ENCODE peak calls at places on chromosomes 2 and 18, in nine cellular contexts. C is mammary epithelial cell, W is A549, J is HepG2, A is HCT116, Y is neuronal stem cell, L is PC-9, U is neural progenitor cell, Z is hepatocyte. B is an unnamed sample.

GRCh38 chr2:182593394-182593707 is 122.7 kb upstream of the DNAJC10 start:
- DNase-seq in U (no peak), Y (no peak), Z (no peak), J (no peak), C (peak), A (no peak), L (no peak), W (no peak), B (peak)

GRCh38 chr2:48589170-48589767 is 28.4 kb upstream of the GTF2A1L start:
- DNase-seq in L (no peak), C (peak), W (peak), A (peak), J (peak), Z (peak), U (peak), Y (no peak), B (peak)

GRCh38 chr2:241272298-241272721 is 43.2 kb downstream of the HDLBP start:
- DNase-seq in C (no peak), U (peak), L (no peak), A (no peak), Z (peak), J (no peak), W (peak), Y (peak), B (peak)

GRCh38 chr2:211822686-211823335 is 715.8 kb downstream of the ERBB4 start:
- DNase-seq in L (peak), Z (no peak), J (no peak), Y (no peak), U (no peak), A (no peak), W (no peak), C (peak), B (peak)

GRCh38 chr2:102001767-102002142 is 10.0 kb downstream of the IL1R2 start:
- DNase-seq in A (no peak), C (peak), J (no peak), W (no peak), U (no peak), L (peak), Z (no peak), Y (no peak), B (peak)

GRCh38 chr2:231207734-231208133 is 9.3 kb downstream of the ARMC9 start:
- DNase-seq in A (no peak), Y (no peak), W (no peak), Z (no peak), J (no peak), U (no peak), L (no peak), C (no peak), B (no peak)

GRCh38 chr2:113780472-113780871 is 24.0 kb upstream of the SLC35F5 start:
- DNase-seq in L (no peak), Z (no peak), C (no peak), Y (no peak), J (no peak), U (no peak), A (no peak), W (no peak), B (no peak)

GRCh38 chr18:57649536-57650495 is 28.2 kb upstream of the NARS1 start:
- DNase-seq in C (peak), Z (no peak), L (peak), Y (no peak), U (no peak), J (no peak), W (peak), A (no peak), B (peak)

GRCh38 chr2:158967731-158968395 is 577 bp upstream of the TANC1 start:
- DNase-seq in Z (peak), C (peak), U (peak), A (no peak), J (no peak), L (no peak), W (peak), Y (peak), B (peak)

GRCh38 chr18:13520306-13520705 is 206.1 kb downstream of the FAM210A start:
- DNase-seq in L (no peak), Y (no peak), C (no peak), U (no peak), J (no peak), W (no peak), A (no peak), Z (no peak), B (no peak)

GRCh38 chr18:8562914-8563313 is 46.3 kb upstream of the RAB12 start:
- DNase-seq in W (no peak), J (no peak), Z (no peak), L (no peak), U (no peak), C (no peak), A (no peak), Y (no peak), B (no peak)

GRCh38 chr2:238518127-238518827 is 91.5 kb downstream of the ASB1 start:
- DNase-seq in U (no peak), A (no peak), W (no peak), Y (no peak), C (no peak), Z (no peak), J (peak), L (no peak), B (no peak)

GRCh38 chr2:75705921-75706320 is 4.8 kb downstream of the GCFC2 start:
- DNase-seq in A (no peak), U (no peak), W (no peak), Y (no peak), L (peak), Z (no peak), C (no peak), J (no peak), B (peak)

GRCh38 chr2:61357681-61358080 is 113.2 kb downstream of the USP34 start:
- DNase-seq in Z (no peak), A (no peak), Y (no peak), L (no peak), W (peak), C (no peak), U (no peak), J (no peak), B (no peak)

GRCh38 chr2:189581354-189582139 is 961 bp upstream of the SLC40A1 start:
- DNase-seq in W (no peak), L (peak), A (no peak), C (no peak), J (peak), Y (peak), U (peak), Z (peak), B (peak)

GRCh38 chr2:166361351-166362153 is 14.2 kb downstream of the SCN9A start:
- DNase-seq in J (peak), A (peak), L (no peak), Z (peak), Y (no peak), C (no peak), U (peak), W (peak), B (peak)

GRCh38 chr18:3247243-3248061 is at the start of gene MYL12A:
- DNase-seq in J (peak), A (peak), C (peak), U (peak), Z (peak), L (peak), W (peak), Y (peak), B (peak)

GRCh38 chr2:74374509-74375205 is 5.5 kb downstream of the DCTN1 start:
- DNase-seq in L (no peak), Z (peak), C (no peak), J (no peak), U (peak), Y (peak), W (peak), A (no peak), B (no peak)

GRCh38 chr2:109322646-109323045 is 193.6 kb downstream of the SH3RF3 start:
- DNase-seq in A (no peak), Y (no peak), L (no peak), C (no peak), U (no peak), Z (no peak), W (no peak), J (no peak), B (no peak)
- H3K4me2 ChIP-seq in A (no peak), Y (no peak), L (no peak), C (no peak), U (no peak), Z (peak), W (no peak), J (no peak), B (peak)

DNA sequence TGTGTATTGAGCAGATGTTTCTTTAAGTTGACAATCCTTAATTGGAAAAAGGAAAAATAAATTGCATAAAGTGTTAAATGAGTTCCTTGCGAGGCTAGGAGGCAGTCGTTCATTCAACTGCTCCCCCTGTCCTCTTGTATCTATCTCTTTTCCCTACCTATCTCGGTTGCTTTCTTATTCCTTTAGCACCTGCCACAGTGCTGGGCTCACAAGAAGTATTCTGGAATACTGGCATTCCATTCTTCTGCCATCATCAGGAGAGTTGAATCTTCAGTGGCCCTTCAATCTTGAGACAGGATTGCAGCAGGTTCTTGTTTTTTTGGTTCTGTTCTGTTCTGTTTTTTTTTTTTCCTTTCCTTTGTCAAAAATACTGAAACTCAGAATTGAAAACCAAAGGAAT is 143.1 kb upstream of the AQP4 start:
- DNase-seq in Z (no peak), Y (no peak), L (no peak), J (no peak), W (no peak), U (no peak), A (no peak), C (no peak), B (no peak)
- H3K4me2 ChIP-seq in Z (no peak), Y (no peak), L (no peak), J (no peak), W (no peak), U (no peak), A (no peak), C (no peak), B (no peak)

DNA sequence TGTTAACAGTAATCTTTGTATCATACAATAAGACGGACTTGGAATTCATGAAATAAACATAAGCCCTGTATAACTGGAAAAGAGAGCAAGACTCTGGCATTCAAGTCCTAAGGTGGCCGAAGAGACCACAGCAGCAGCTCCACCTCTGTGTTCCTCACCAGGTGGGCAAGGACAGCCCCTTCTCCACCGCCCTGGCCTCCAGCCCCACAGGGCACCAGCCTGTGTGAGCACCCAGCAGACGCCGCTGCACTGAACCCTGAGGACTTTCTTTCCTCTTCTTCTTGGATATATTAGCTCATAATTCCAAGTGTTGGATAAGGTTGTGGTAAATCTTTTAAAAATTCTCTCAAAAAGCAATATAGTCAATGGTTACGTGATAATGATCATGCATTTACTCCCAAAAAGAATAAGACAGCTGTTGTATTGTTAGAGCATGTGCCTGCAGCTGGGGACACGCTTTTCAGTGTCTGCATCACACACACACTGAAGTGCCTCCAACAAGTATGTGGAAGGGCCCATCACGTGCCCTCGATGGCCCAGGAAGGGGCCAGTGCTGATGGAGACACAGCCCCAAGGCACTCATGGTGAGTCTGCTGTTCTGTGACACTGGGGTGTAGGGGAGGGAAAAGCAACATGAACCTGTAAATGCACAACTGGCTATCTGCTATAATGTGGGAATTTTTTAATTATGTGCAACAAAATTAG is 26.8 kb downstream of the FAM178B start:
- DNase-seq in U (no peak), Z (no peak), W (no peak), C (no peak), J (no peak), L (no peak), A (no peak), Y (no peak), B (no peak)
- H3K4me2 ChIP-seq in U (no peak), Z (no peak), W (no peak), C (no peak), J (no peak), L (no peak), A (no peak), Y (no peak), B (no peak)

GRCh38 chr2:52054824-52055223 is 1022.9 kb upstream of the NRXN1 start:
- DNase-seq in J (no peak), Y (no peak), U (no peak), L (no peak), W (no peak), A (no peak), Z (no peak), C (no peak), B (no peak)
- H3K4me2 ChIP-seq in J (no peak), Y (no peak), U (no peak), L (no peak), W (no peak), A (no peak), Z (no peak), C (no peak), B (no peak)

GRCh38 chr2:28949617-28950305 is 31.3 kb upstream of the TOGARAM2 start:
- DNase-seq in Z (no peak), A (no peak), C (no peak), U (no peak), L (no peak), J (peak), W (peak), Y (no peak), B (peak)

GRCh38 chr2:28955492-28955891 is 25.6 kb upstream of the TOGARAM2 start:
- DNase-seq in L (no peak), W (no peak), U (no peak), C (no peak), Y (no peak), A (no peak), J (no peak), Z (no peak), B (no peak)

GRCh38 chr2:28950941-28951630 is 30.0 kb upstream of the TOGARAM2 start:
- DNase-seq in C (no peak), J (no peak), A (no peak), Y (peak), Z (no peak), U (peak), W (peak), L (no peak), B (peak)

GRCh38 chr2:28951910-28952805 is 28.9 kb upstream of the TOGARAM2 start:
- DNase-seq in J (peak), W (peak), L (no peak), Y (no peak), U (peak), C (peak), A (no peak), Z (peak), B (peak)

GRCh38 chr2:28952806-28953190 is 28.3 kb upstream of the TOGARAM2 start:
- DNase-seq in W (peak), Y (no peak), C (no peak), Z (peak), L (no peak), J (no peak), A (no peak), U (peak), B (no peak)
- H3K4me2 ChIP-seq in W (peak), Y (no peak), C (no peak), Z (no peak), L (no peak), J (peak), A (no peak), U (no peak), B (no peak)

GRCh38 chr2:149601141-149601796 is 13.7 kb upstream of the MMADHC start:
- DNase-seq in J (no peak), C (peak), A (no peak), W (no peak), L (no peak), U (no peak), Y (no peak), Z (no peak), B (peak)
- H3K4me2 ChIP-seq in J (no peak), C (no peak), A (no peak), W (no peak), L (no peak), U (no peak), Y (no peak), Z (no peak), B (no peak)

DNA sequence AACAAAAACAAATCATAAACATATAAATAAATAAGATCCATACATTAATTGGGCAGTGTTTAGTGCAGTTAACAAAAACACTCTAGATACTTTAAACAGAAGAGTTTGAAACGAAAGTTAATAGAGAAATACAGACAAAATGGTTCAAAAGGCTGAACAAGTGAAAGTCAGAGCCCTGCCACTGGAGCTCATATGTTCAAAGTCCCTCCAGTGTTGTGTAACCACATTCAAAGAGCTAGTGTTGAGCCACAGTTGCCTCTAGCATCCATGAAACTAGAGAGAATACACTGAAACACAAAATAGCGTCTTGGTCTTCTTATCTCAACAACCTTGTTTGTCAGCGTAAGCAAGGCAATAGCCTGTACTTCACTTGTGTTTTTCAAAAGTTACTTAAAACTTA is 1309.8 kb upstream of the NRXN1 start:
- DNase-seq in U (no peak), W (no peak), C (no peak), Z (peak), L (no peak), J (peak), Y (no peak), A (no peak), B (no peak)
- H3K4me2 ChIP-seq in U (no peak), W (no peak), C (no peak), Z (no peak), L (no peak), J (peak), Y (no peak), A (no peak), B (no peak)

DNA sequence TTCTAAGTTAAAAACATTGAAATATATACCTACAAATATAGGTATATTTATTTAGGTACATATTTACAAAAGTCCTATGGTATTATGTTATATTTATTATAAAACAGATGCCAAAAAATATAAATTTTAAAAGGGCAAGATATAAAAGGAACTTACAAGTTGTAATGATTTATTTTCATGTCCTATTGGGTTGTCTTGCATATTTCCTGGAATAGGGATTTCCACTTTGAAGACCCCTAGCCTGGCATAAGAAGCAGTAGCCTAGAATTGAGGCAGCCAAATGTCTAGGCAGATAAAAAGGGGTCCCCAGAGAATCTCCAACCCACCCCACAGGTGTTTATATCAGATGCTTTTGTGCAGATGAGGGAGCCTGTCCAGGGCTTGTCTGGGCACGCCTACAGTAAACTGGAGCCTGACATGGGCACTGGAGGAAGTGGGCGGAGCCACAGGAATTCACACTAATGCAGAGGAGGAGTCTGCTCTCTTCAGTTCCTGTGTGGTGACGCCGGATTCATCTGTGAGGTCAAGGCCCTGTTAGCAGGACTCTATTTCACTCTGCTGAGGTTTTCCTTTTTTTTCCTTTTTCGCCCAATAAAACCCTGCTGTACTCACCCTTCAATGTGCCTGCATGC is 1088.9 kb upstream of the PIK3C3 start:
- DNase-seq in Y (no peak), W (peak), L (no peak), J (no peak), C (peak), A (no peak), Z (peak), U (no peak), B (no peak)
- H3K4me2 ChIP-seq in Y (no peak), W (no peak), L (no peak), J (no peak), C (no peak), A (no peak), Z (no peak), U (no peak), B (no peak)

GRCh38 chr2:212957624-212958023 is 193.8 kb downstream of the IKZF2 start:
- DNase-seq in Z (no peak), A (no peak), L (no peak), J (no peak), Y (no peak), U (no peak), W (no peak), C (no peak), B (no peak)

GRCh38 chr2:212958757-212959295 is 192.6 kb downstream of the IKZF2 start:
- DNase-seq in A (no peak), C (peak), Y (no peak), Z (no peak), U (no peak), W (no peak), L (peak), J (no peak), B (no peak)

GRCh38 chr2:212958133-212958532 is 193.3 kb downstream of the IKZF2 start:
- DNase-seq in U (no peak), Y (no peak), W (no peak), J (no peak), A (no peak), C (no peak), Z (no peak), L (no peak), B (no peak)

GRCh38 chr2:212956665-212957064 is 194.7 kb downstream of the IKZF2 start:
- DNase-seq in Y (no peak), W (no peak), L (peak), Z (no peak), A (no peak), C (peak), J (no peak), U (no peak), B (peak)

GRCh38 chr2:212957184-212957583 is 194.2 kb downstream of the IKZF2 start:
- DNase-seq in L (no peak), Z (no peak), Y (no peak), W (no peak), A (no peak), C (no peak), J (no peak), U (no peak), B (no peak)
- H3K4me2 ChIP-seq in L (peak), Z (no peak), Y (no peak), W (no peak), A (no peak), C (peak), J (no peak), U (no peak), B (peak)

GRCh38 chr2:26299488-26300092 is 46.4 kb upstream of the SELENOI start:
- DNase-seq in A (no peak), J (peak), L (peak), U (peak), C (peak), W (no peak), Y (peak), Z (peak), B (peak)
- H3K4me2 ChIP-seq in A (peak), J (peak), L (peak), U (peak), C (peak), W (peak), Y (peak), Z (peak), B (peak)